ENCODE peak calls at places on chromosomes 3 and 15, in five cellular contexts. N is left lung, P is GM23248, J is IMR-90, D is right cardiac atrium. R is an unnamed sample.
A peak's percentile ranks its signal among the peaks of the same experiment; 100 is the strongest.

GRCh38 chr3:70539908-70540307 is 227.5 kb upstream of the MDFIC2 start:
- DNase-seq in D (no peak), P (no peak), N (no peak), J (no peak), R (peak; percentile 48)

GRCh38 chr3:71629289-71630252 is 46.0 kb upstream of the FOXP1 start:
- DNase-seq in P (peak; percentile 83), J (peak; percentile 64), D (peak; percentile 47), N (no peak), R (peak; percentile 94)

GRCh38 chr3:43969944-43970343 is 271.7 kb upstream of the TOPAZ1 start:
- DNase-seq in D (no peak), P (no peak), J (no peak), N (no peak), R (no peak)

GRCh38 chr3:42185044-42185443 is 80.9 kb downstream of the CCK start:
- DNase-seq in N (no peak), P (peak; percentile 87), J (peak; percentile 79), D (no peak), R (no peak)

GRCh38 chr3:192408007-192408655 is 319.2 kb downstream of the FGF12 start:
- DNase-seq in D (peak; percentile 73), P (peak; percentile 8), N (peak; percentile 70), J (no peak), R (no peak)

GRCh38 chr15:94844533-94845390 is 613.4 kb downstream of the MCTP2 start:
- DNase-seq in N (peak; percentile 82), D (peak; percentile 89), J (no peak), P (peak; percentile 5), R (no peak)

GRCh38 chr15:69881760-69882159 is 216.0 kb downstream of the TLE3 start:
- DNase-seq in N (no peak), D (no peak), J (no peak), P (no peak), R (peak; percentile 98)

GRCh38 chr15:74434260-74434915 is 630 bp upstream of the SEMA7A start:
- DNase-seq in D (no peak), J (peak; percentile 15), P (peak; percentile 53), N (peak; percentile 14), R (no peak)

GRCh38 chr3:128322030-128323022 is 144.4 kb downstream of the DNAJB8 start:
- DNase-seq in N (peak; percentile 80), J (peak; percentile 46), D (peak; percentile 87), P (peak; percentile 47), R (peak; percentile 79)

GRCh38 chr15:80242802-80243201 is 9.2 kb downstream of the CTXND1 start:
- DNase-seq in D (no peak), J (no peak), P (peak; percentile 12), N (no peak), R (no peak)

GRCh38 chr15:27645672-27646071 is 453.4 kb downstream of the OCA2 start:
- DNase-seq in J (no peak), N (no peak), P (no peak), D (no peak), R (no peak)
- H3K4me1 ChIP-seq in J (no peaks in the 10 kb centered on the region), N (no peaks in the 10 kb centered on the region), P (no peaks in the 10 kb centered on the region), D (no peaks in the 10 kb centered on the region), R (no peaks in the 10 kb centered on the region)

GRCh38 chr3:46406440-46406785 is 453 bp downstream of the CCR5AS start:
- DNase-seq in J (peak; percentile 44), D (no peak), N (no peak), P (no peak), R (no peak)
- H3K4me1 ChIP-seq in J (peaks cover 19% of the 10 kb centered on the region), D (peaks cover 11% of the 10 kb centered on the region), N (peaks cover 23% of the 10 kb centered on the region), P (peaks cover 15% of the 10 kb centered on the region), R (peaks cover 7% of the 10 kb centered on the region)

GRCh38 chr15:89093509-89093908 is 5.3 kb downstream of the ABHD2 start:
- DNase-seq in P (no peak), D (no peak), N (no peak), J (no peak), R (no peak)
- H3K4me1 ChIP-seq in P (peaks cover 16% of the 10 kb centered on the region), D (peaks cover 12% of the 10 kb centered on the region), N (peaks cover 19% of the 10 kb centered on the region), J (peaks cover 18% of the 10 kb centered on the region), R (peaks cover 39% of the 10 kb centered on the region)

DNA sequence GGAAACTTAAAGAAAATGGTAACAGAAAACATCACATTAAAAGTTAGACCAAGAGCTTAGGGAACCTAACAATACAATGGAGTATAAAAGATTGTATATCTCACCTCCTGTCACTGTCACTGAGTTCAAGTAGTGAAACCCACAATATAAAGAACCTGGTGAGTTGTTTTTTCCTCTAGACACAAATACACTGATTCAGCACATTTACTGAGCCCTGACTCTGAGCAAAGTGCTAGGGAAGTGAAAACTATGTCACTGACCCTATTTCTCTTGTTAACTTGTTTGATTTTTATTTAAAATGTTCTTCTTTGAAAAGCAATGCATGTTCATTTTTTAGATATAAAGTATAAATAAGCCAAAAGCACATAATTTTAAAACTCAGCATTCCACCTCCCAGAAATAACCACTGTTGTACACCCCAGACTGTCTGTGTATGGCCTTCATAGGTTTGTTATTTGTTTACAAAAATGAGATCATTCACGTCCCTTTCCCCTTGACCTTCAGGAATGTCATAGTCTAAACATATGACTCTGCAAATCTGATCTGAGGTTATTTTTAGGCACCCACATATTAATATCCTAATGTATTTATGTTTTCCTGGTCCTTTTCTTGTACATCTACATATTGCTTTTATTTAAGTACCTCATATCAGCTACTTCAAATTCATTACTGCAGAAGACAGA is 69.2 kb upstream of the CSTA start:
- DNase-seq in J (peak; percentile 30), P (no peak), D (no peak), N (no peak), R (no peak)
- H3K4me1 ChIP-seq in J (no peaks in the 10 kb centered on the region), P (no peaks in the 10 kb centered on the region), D (no peaks in the 10 kb centered on the region), N (no peaks in the 10 kb centered on the region), R (peaks cover 4% of the 10 kb centered on the region)

GRCh38 chr3:152398495-152398894 is 129.8 kb downstream of the MBNL1 start:
- DNase-seq in J (no peak), N (no peak), P (no peak), D (no peak), R (no peak)
- H3K4me1 ChIP-seq in J (peaks cover 14% of the 10 kb centered on the region), N (peaks cover 34% of the 10 kb centered on the region), P (peaks cover 55% of the 10 kb centered on the region), D (peaks cover 11% of the 10 kb centered on the region), R (peaks cover 65% of the 10 kb centered on the region)

GRCh38 chr15:60572462-60573214 is 93.7 kb upstream of the ICE2 start:
- DNase-seq in P (no peak), D (no peak), J (no peak), N (no peak), R (no peak)
- H3K4me1 ChIP-seq in P (peaks cover 13% of the 10 kb centered on the region), D (peaks cover 14% of the 10 kb centered on the region), J (peaks cover 16% of the 10 kb centered on the region), N (no peaks in the 10 kb centered on the region), R (peaks cover 17% of the 10 kb centered on the region)

GRCh38 chr3:194488007-194488742 is 1.4 kb upstream of the ATP13A3 start:
- DNase-seq in D (no peak), N (no peak), P (no peak), J (no peak), R (peak; percentile 55)
- H3K4me1 ChIP-seq in D (peaks cover 4% of the 10 kb centered on the region), N (peaks cover 5% of the 10 kb centered on the region), P (peaks cover 41% of the 10 kb centered on the region), J (peaks cover 21% of the 10 kb centered on the region), R (peaks cover 65% of the 10 kb centered on the region)

GRCh38 chr3:49386056-49386756 is 25.6 kb downstream of the RHOA start:
- DNase-seq in N (no peak), P (no peak), D (no peak), J (no peak), R (no peak)
- H3K4me1 ChIP-seq in N (no peaks in the 10 kb centered on the region), P (peaks cover 10% of the 10 kb centered on the region), D (peaks cover 11% of the 10 kb centered on the region), J (peaks cover 10% of the 10 kb centered on the region), R (peaks cover 12% of the 10 kb centered on the region)

GRCh38 chr3:58184309-58184981 is 26.3 kb downstream of the DNASE1L3 start:
- DNase-seq in D (no peak), P (no peak), N (no peak), J (no peak), R (no peak)
- H3K4me1 ChIP-seq in D (peaks cover 4% of the 10 kb centered on the region), P (no peaks in the 10 kb centered on the region), N (no peaks in the 10 kb centered on the region), J (no peaks in the 10 kb centered on the region), R (no peaks in the 10 kb centered on the region)